ENCODE peak calls at places on chromosomes 7 and 10, in four cellular contexts. T is esophagus squamous epithelium, F is stomach, Q is cardiac muscle cell. S is an unnamed sample.

GRCh38 chr7:129882531-129882930 is 70.2 kb downstream of the UBE2H start:
- DNase-seq in F (no peak), Q (no peak), T (no peak), S (no peak)

GRCh38 chr7:139693651-139694388 is 84.0 kb downstream of the HIPK2 start:
- DNase-seq in T (no peak), Q (no peak), F (no peak), S (no peak)

GRCh38 chr7:123060446-123060845 is 64.9 kb upstream of the TAS2R16 start:
- DNase-seq in Q (no peak), T (no peak), F (no peak), S (no peak)

GRCh38 chr7:108497082-108497725 is 28.7 kb downstream of the PNPLA8 start:
- DNase-seq in Q (peak; percentile 54), T (no peak), F (peak; percentile 54), S (no peak)

GRCh38 chr10:69712346-69712745 is 82.3 kb downstream of the FAM241B start:
- DNase-seq in T (no peak), F (no peak), Q (no peak), S (no peak)

GRCh38 chr10:79152423-79152817 is 83.7 kb downstream of the ZMIZ1 start:
- DNase-seq in Q (no peak), F (no peak), T (no peak), S (no peak)

GRCh38 chr10:89373916-89374711 is 3.7 kb upstream of the IFIT1B start:
- DNase-seq in F (peak; percentile 91), Q (no peak), T (peak; percentile 22), S (peak; percentile 93)

GRCh38 chr7:141430426-141431142 is 120.6 kb upstream of the AGK start:
- DNase-seq in T (no peak), Q (peak; percentile 28), F (no peak), S (no peak)

GRCh38 chr7:105621617-105622016 is 40.3 kb upstream of the EFCAB10 start:
- DNase-seq in Q (no peak), F (no peak), T (no peak), S (no peak)

GRCh38 chr10:23047201-23048050 is 48.0 kb upstream of the MSRB2 start:
- DNase-seq in T (no peak), F (no peak), Q (peak; percentile 53), S (no peak)

GRCh38 chr10:27646194-27646593 is 99.4 kb downstream of the MKX start:
- DNase-seq in Q (no peak), T (no peak), F (no peak), S (no peak)

GRCh38 chr10:132961864-132962622 is 19.7 kb upstream of the CFAP46 start:
- DNase-seq in T (no peak), F (peak; percentile 73), Q (peak; percentile 74), S (peak; percentile 44)

DNA sequence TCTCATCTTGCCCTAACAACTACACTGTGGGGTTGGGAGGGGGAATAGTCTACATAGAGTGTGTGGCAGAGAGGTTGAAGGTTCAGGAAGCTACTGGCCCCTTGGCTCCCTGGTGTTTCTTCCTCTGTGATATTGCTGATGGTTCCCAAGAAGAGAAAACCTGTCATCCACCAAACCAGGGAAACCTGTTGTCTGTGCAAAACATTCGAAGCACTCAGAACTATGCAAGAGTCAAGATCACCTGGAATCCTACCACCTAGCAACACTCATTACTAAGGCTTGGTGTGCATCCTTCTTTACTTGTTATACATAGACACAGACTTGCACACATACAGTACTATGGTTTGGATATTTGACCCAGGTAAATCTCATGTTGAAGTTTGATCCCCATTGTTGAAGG is 46.5 kb upstream of the MKI67 start:
- DNase-seq in F (no peak), Q (no peak), T (no peak), S (no peak)
- H3K9me3 ChIP-seq in F (peaks cover 38% of the 10 kb centered on the region), Q (no peaks in the 10 kb centered on the region), T (no peaks in the 10 kb centered on the region), S (peaks cover 11% of the 10 kb centered on the region)

DNA sequence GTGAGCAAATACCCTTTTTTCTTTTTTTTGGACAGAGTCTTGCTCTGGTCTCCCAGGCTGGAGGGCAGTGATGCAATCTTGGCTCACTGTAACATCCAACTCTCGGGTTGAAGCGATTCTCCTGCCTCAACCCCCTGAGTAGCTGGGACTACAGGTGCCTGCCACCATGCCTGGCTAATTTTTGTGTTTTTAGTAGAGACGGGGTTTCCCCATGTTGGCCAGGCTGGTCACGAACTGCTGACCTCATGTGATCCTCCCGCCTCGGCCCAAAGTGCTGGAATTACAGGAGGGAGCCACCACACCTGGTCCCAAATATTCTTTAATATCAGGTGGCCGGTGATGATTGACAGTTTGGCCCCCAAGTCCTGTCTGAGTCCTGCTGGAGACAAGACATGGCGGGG is 6.6 kb downstream of the LAT2 start:
- DNase-seq in T (no peak), F (no peak), Q (no peak), S (no peak)
- H3K4me1 ChIP-seq in T (peaks cover 7% of the 10 kb centered on the region), F (no peaks in the 10 kb centered on the region), Q (no peaks in the 10 kb centered on the region), S (no peaks in the 10 kb centered on the region)

GRCh38 chr7:625376-625971 is 101.0 kb upstream of the DNAAF5 start:
- DNase-seq in F (no peak), Q (no peak), T (no peak), S (no peak)
- H3K9me3 ChIP-seq in F (peaks cover 21% of the 10 kb centered on the region), Q (no peaks in the 10 kb centered on the region), T (peaks cover 12% of the 10 kb centered on the region), S (peaks cover 25% of the 10 kb centered on the region)

GRCh38 chr10:88115968-88116367 is 252.5 kb downstream of the PTEN start:
- DNase-seq in F (no peak), Q (no peak), T (no peak), S (no peak)
- H3K4me1 ChIP-seq in F (peaks cover 13% of the 10 kb centered on the region), Q (no peaks in the 10 kb centered on the region), T (peaks cover 39% of the 10 kb centered on the region), S (no peaks in the 10 kb centered on the region)

GRCh38 chr7:157874208-157874816 is 537.5 kb downstream of the DNAJB6 start:
- DNase-seq in T (no peak), F (no peak), Q (no peak), S (no peak)

GRCh38 chr7:157874870-157875229 is 538.0 kb downstream of the DNAJB6 start:
- DNase-seq in F (no peak), Q (no peak), T (no peak), S (no peak)

GRCh38 chr7:157875230-157876179 is 538.7 kb downstream of the DNAJB6 start:
- DNase-seq in Q (peak; percentile 55), T (no peak), F (peak; percentile 57), S (no peak)

GRCh38 chr7:157876469-157877285 is 539.9 kb downstream of the DNAJB6 start:
- DNase-seq in T (no peak), Q (no peak), F (no peak), S (no peak)

DNA sequence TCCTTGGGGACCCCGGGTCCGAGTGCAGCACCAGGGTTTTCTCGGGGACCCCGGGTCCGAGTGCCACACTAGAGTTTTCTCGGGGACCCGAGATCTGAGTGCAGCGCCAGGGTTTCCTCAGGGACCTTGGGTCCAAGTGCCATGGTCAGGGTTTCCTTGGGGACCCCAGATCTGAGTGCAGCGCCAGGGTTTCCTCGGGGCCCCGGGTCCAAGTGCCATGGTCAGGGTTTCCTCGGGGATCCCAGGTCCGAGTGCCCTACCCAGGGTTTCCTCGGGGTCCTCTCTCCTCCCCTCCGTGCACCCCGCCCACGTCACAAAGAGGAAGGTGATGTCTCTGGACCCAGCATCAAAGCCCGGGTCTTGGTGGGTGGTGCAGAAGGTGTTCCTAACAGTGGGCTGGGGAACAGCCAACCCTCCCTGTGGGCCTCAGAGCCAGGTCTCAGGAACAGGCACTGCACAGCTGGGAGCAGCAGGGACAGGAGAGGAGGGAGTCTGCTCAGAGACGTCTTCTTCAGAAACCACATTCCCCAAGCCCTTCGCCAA is 540.6 kb downstream of the DNAJB6 start:
- DNase-seq in T (no peak), Q (no peak), F (no peak), S (no peak)
- H3K9me3 ChIP-seq in T (no peaks in the 10 kb centered on the region), Q (no peaks in the 10 kb centered on the region), F (no peaks in the 10 kb centered on the region), S (peaks cover 4% of the 10 kb centered on the region)

GRCh38 chr7:2978403-2978802 is 65.3 kb downstream of the CARD11 start:
- DNase-seq in F (peak; percentile 70), T (no peak), Q (peak; percentile 49), S (peak; percentile 27)
- H3K4me1 ChIP-seq in F (peaks cover 17% of the 10 kb centered on the region), T (peaks cover 17% of the 10 kb centered on the region), Q (no peaks in the 10 kb centered on the region), S (peaks cover 7% of the 10 kb centered on the region)

GRCh38 chr7:157907091-157907490 is 570.3 kb downstream of the DNAJB6 start:
- DNase-seq in F (no peak), Q (no peak), T (no peak), S (no peak)

GRCh38 chr7:157907998-157908782 is 571.4 kb downstream of the DNAJB6 start:
- DNase-seq in F (no peak), T (no peak), Q (no peak), S (peak; percentile 30)

GRCh38 chr7:157906583-157906982 is 569.8 kb downstream of the DNAJB6 start:
- DNase-seq in T (no peak), Q (no peak), F (no peak), S (no peak)

GRCh38 chr7:157909370-157909769 is 572.6 kb downstream of the DNAJB6 start:
- DNase-seq in F (no peak), Q (no peak), T (no peak), S (no peak)

GRCh38 chr7:157910446-157910845 is 573.6 kb downstream of the DNAJB6 start:
- DNase-seq in Q (no peak), T (no peak), F (no peak), S (no peak)
- H3K9me3 ChIP-seq in Q (peaks cover 2% of the 10 kb centered on the region), T (peaks cover 4% of the 10 kb centered on the region), F (peaks cover 14% of the 10 kb centered on the region), S (peaks cover 19% of the 10 kb centered on the region)

S was measured in breast epithelium.